ENCODE peak calls at places on chromosome 19, in six cellular contexts. One of them, this sample, is unnamed.

GRCh38 chr19:39941615-39942507 is 7.4 kb upstream of the FCGBP start:
- DNase-seq in A549: no peak
- DNase-seq in IMR-90: peak
- DNase-seq in K562: no peak
- DNase-seq in HepG2: no peak
- DNase-seq in GM12878: peak
- DNase-seq in this sample: no peak

GRCh38 chr19:29841209-29841558 is 29.4 kb downstream of the CCNE1 start:
- DNase-seq in GM12878: no peak
- DNase-seq in IMR-90: no peak
- DNase-seq in K562: no peak
- DNase-seq in A549: peak
- DNase-seq in HepG2: peak
- DNase-seq in this sample: no peak

GRCh38 chr19:37361994-37362393 is 8.9 kb upstream of the ZNF527 start:
- DNase-seq in A549: no peak
- DNase-seq in K562: no peak
- DNase-seq in HepG2: no peak
- DNase-seq in IMR-90: peak
- DNase-seq in GM12878: no peak
- DNase-seq in this sample: no peak

GRCh38 chr19:57269515-57270250 is 10.6 kb upstream of the ZNF460 start:
- DNase-seq in A549: no peak
- DNase-seq in GM12878: peak
- DNase-seq in K562: peak
- DNase-seq in HepG2: no peak
- DNase-seq in IMR-90: peak
- DNase-seq in this sample: no peak

GRCh38 chr19:7868671-7869452 is 5.3 kb downstream of the PRR36 start:
- DNase-seq in A549: peak
- DNase-seq in HepG2: peak
- DNase-seq in GM12878: peak
- DNase-seq in IMR-90: peak
- DNase-seq in K562: peak
- DNase-seq in this sample: peak

GRCh38 chr19:35851213-35852028 is 883 bp downstream of the NPHS1 start:
- DNase-seq in IMR-90: no peak
- DNase-seq in GM12878: no peak
- DNase-seq in HepG2: no peak
- DNase-seq in A549: no peak
- DNase-seq in K562: no peak
- DNase-seq in this sample: peak

GRCh38 chr19:54172764-54173699 is at the start of gene TMC4:
- DNase-seq in HepG2: no peak
- DNase-seq in IMR-90: no peak
- DNase-seq in GM12878: no peak
- DNase-seq in A549: peak
- DNase-seq in K562: no peak
- DNase-seq in this sample: no peak

GRCh38 chr19:54339646-54340358 is 840 bp upstream of the LILRA4 start:
- DNase-seq in IMR-90: no peak
- DNase-seq in HepG2: no peak
- DNase-seq in K562: peak
- DNase-seq in GM12878: no peak
- DNase-seq in A549: no peak
- DNase-seq in this sample: no peak

GRCh38 chr19:19758164-19758563 is 25.3 kb upstream of the ZNF14 start:
- DNase-seq in HepG2: no peak
- DNase-seq in K562: peak
- DNase-seq in A549: no peak
- DNase-seq in IMR-90: no peak
- DNase-seq in GM12878: no peak
- DNase-seq in this sample: no peak

GRCh38 chr19:383922-384800 is 24.8 kb downstream of the C2CD4C start:
- DNase-seq in HepG2: peak
- DNase-seq in GM12878: peak
- DNase-seq in K562: no peak
- DNase-seq in A549: no peak
- DNase-seq in IMR-90: no peak
- DNase-seq in this sample: peak

GRCh38 chr19:2616741-2617392 is 85.6 kb downstream of the GNG7 start:
- DNase-seq in IMR-90: no peak
- DNase-seq in GM12878: no peak
- DNase-seq in K562: no peak
- DNase-seq in HepG2: peak
- DNase-seq in A549: no peak
- DNase-seq in this sample: no peak

GRCh38 chr19:30824809-30825208 is 452.6 kb downstream of the ZNF536 start:
- DNase-seq in IMR-90: no peak
- DNase-seq in K562: no peak
- DNase-seq in A549: no peak
- DNase-seq in HepG2: no peak
- DNase-seq in GM12878: no peak
- DNase-seq in this sample: no peak

GRCh38 chr19:1261512-1261862 is 7.6 kb upstream of the CIRBP start:
- DNase-seq in K562: no peak
- DNase-seq in IMR-90: no peak
- DNase-seq in HepG2: no peak
- DNase-seq in GM12878: no peak
- DNase-seq in A549: peak
- DNase-seq in this sample: no peak

GRCh38 chr19:31110331-31110730 is 238.9 kb downstream of the TSHZ3 start:
- DNase-seq in IMR-90: peak
- DNase-seq in A549: peak
- DNase-seq in K562: no peak
- DNase-seq in HepG2: no peak
- DNase-seq in GM12878: no peak
- DNase-seq in this sample: no peak

GRCh38 chr19:46841458-46842083 is 9.1 kb downstream of the AP2S1 start:
- DNase-seq in HepG2: no peak
- DNase-seq in A549: peak
- DNase-seq in GM12878: no peak
- DNase-seq in IMR-90: peak
- DNase-seq in K562: peak
- DNase-seq in this sample: no peak

GRCh38 chr19:8487137-8487851 is 15.1 kb downstream of the PRAM1 start:
- DNase-seq in A549: no peak
- DNase-seq in GM12878: no peak
- DNase-seq in K562: no peak
- DNase-seq in IMR-90: no peak
- DNase-seq in HepG2: no peak
- DNase-seq in this sample: no peak

GRCh38 chr19:19535311-19536191 is 2.5 kb upstream of the CILP2 start:
- DNase-seq in GM12878: no peak
- DNase-seq in IMR-90: no peak
- DNase-seq in HepG2: no peak
- DNase-seq in A549: no peak
- DNase-seq in K562: no peak
- DNase-seq in this sample: no peak

GRCh38 chr19:3721131-3721899 is 13.1 kb downstream of the TJP3 start:
- DNase-seq in GM12878: no peak
- DNase-seq in HepG2: peak
- DNase-seq in K562: peak
- DNase-seq in A549: peak
- DNase-seq in IMR-90: peak
- DNase-seq in this sample: peak

GRCh38 chr19:5547881-5548280 is 19.9 kb downstream of the TINCR start:
- DNase-seq in HepG2: peak
- DNase-seq in IMR-90: peak
- DNase-seq in A549: peak
- DNase-seq in K562: peak
- DNase-seq in GM12878: no peak
- DNase-seq in this sample: peak

GRCh38 chr19:32674153-32674958 is 624 bp downstream of the ANKRD27 start:
- DNase-seq in HepG2: no peak
- DNase-seq in GM12878: no peak
- DNase-seq in K562: no peak
- DNase-seq in IMR-90: no peak
- DNase-seq in A549: no peak
- DNase-seq in this sample: no peak

GRCh38 chr19:46635920-46636761 is at the start of gene GNG8:
- DNase-seq in K562: peak
- DNase-seq in A549: no peak
- DNase-seq in HepG2: no peak
- DNase-seq in IMR-90: no peak
- DNase-seq in GM12878: no peak
- DNase-seq in this sample: no peak

GRCh38 chr19:34314437-34315313 is 50.3 kb upstream of the GPI start:
- DNase-seq in A549: no peak
- DNase-seq in HepG2: no peak
- DNase-seq in K562: no peak
- DNase-seq in GM12878: peak
- DNase-seq in IMR-90: no peak
- DNase-seq in this sample: no peak

GRCh38 chr19:53158119-53158656 is 665 bp downstream of the ZNF347 start:
- DNase-seq in IMR-90: peak
- DNase-seq in GM12878: no peak
- DNase-seq in HepG2: no peak
- DNase-seq in K562: peak
- DNase-seq in A549: no peak
- DNase-seq in this sample: no peak

GRCh38 chr19:58182577-58182988 is 278 bp upstream of the ZNF274 start:
- DNase-seq in GM12878: no peak
- DNase-seq in K562: peak
- DNase-seq in A549: no peak
- DNase-seq in IMR-90: no peak
- DNase-seq in HepG2: no peak
- DNase-seq in this sample: peak

GRCh38 chr19:29405728-29405995 is 120.1 kb upstream of the VSTM2B start:
- DNase-seq in GM12878: no peak
- DNase-seq in IMR-90: no peak
- DNase-seq in HepG2: no peak
- DNase-seq in K562: no peak
- DNase-seq in A549: no peak
- DNase-seq in this sample: no peak

GRCh38 chr19:35249146-35249847 is 495 bp downstream of the LSR start:
- DNase-seq in GM12878: no peak
- DNase-seq in K562: peak
- DNase-seq in IMR-90: no peak
- DNase-seq in A549: no peak
- DNase-seq in HepG2: no peak
- DNase-seq in this sample: no peak

GRCh38 chr19:47848871-47849473 is 10.1 kb upstream of the TPRX2 start:
- DNase-seq in GM12878: no peak
- DNase-seq in A549: peak
- DNase-seq in K562: peak
- DNase-seq in HepG2: peak
- DNase-seq in IMR-90: no peak
- DNase-seq in this sample: peak
- TF ChIP-seq BHLHE40 in GM12878: no peak
- TF ChIP-seq BHLHE40 in A549: no peak
- TF ChIP-seq BHLHE40 in K562: no peak
- TF ChIP-seq BHLHE40 in HepG2: no peak
- TF ChIP-seq BHLHE40 in IMR-90: no peak
- TF ChIP-seq BHLHE40 in this sample: no peak

DNA sequence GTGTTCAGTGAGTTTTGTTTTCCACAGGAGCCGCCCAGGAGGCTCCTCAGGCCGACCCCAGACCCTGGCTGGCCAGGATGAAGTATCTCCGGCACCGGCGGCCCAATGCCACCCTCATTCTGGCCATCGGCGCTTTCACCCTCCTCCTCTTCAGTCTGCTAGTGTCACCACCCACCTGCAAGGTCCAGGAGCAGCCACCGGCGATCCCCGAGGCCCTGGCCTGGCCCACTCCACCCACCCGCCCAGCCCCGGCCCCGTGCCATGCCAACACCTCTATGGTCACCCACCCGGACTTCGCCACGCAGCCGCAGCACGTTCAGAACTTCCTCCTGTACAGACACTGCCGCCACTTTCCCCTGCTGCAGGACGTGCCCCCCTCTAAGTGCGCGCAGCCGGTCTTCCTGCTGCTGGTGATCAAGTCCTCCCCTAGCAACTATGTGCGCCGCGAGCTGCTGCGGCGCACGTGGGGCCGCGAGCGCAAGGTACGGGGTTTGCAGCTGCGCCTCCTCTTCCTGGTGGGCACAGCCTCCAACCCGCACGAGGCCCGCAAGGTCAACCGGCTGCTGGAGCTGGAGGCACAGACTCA is 12.9 kb downstream of the B3GNT3 start:
- DNase-seq in GM12878: no peak
- DNase-seq in HepG2: no peak
- DNase-seq in IMR-90: no peak
- DNase-seq in A549: no peak
- DNase-seq in K562: no peak
- DNase-seq in this sample: no peak
- TF ChIP-seq BHLHE40 in GM12878: no peak
- TF ChIP-seq BHLHE40 in HepG2: no peak
- TF ChIP-seq BHLHE40 in IMR-90: no peak
- TF ChIP-seq BHLHE40 in A549: no peak
- TF ChIP-seq BHLHE40 in K562: no peak
- TF ChIP-seq BHLHE40 in this sample: no peak

GRCh38 chr19:38778733-38779132 is 5.4 kb upstream of the LGALS7 start:
- DNase-seq in IMR-90: no peak
- DNase-seq in A549: no peak
- DNase-seq in K562: no peak
- DNase-seq in GM12878: no peak
- DNase-seq in HepG2: no peak
- DNase-seq in this sample: no peak
- TF ChIP-seq BHLHE40 in IMR-90: no peak
- TF ChIP-seq BHLHE40 in A549: no peak
- TF ChIP-seq BHLHE40 in K562: no peak
- TF ChIP-seq BHLHE40 in GM12878: no peak
- TF ChIP-seq BHLHE40 in HepG2: no peak
- TF ChIP-seq BHLHE40 in this sample: no peak

DNA sequence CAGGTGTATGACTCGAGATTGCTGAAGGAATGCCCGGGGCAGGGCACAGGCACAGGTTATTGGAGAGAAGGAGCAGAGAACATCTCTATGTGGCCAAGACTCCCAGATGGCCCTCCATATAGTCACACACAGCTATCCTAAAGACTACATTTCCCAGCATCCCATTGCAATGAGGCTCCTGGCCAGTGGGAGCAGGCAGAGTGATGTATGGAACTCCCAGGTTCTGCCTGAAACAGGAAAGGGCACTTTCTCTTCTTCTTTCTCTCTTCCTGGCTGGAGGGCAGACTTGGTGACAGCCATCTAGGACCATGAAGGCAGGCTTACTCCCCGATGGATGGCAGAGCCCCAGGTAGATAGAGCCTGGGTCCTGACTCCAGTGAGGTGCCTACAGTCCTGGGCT is 13.5 kb downstream of the PPP1R13L start:
- DNase-seq in HepG2: peak
- DNase-seq in A549: peak
- DNase-seq in K562: peak
- DNase-seq in IMR-90: peak
- DNase-seq in GM12878: no peak
- DNase-seq in this sample: peak
- TF ChIP-seq BHLHE40 in HepG2: no peak
- TF ChIP-seq BHLHE40 in A549: no peak
- TF ChIP-seq BHLHE40 in K562: no peak
- TF ChIP-seq BHLHE40 in IMR-90: no peak
- TF ChIP-seq BHLHE40 in GM12878: no peak
- TF ChIP-seq BHLHE40 in this sample: no peak

This sample was measured in HEK293T.